ENCODE peak calls at places on chromosomes 6 and 20, in five cellular contexts. P is ovary, S is stomach, M is fibroblast of lung, Y is mammary epithelial cell. H is an unnamed sample.

GRCh38 chr20:53447271-53447670 is 146.4 kb downstream of the ZNF217 start:
- DNase-seq in P (no peak), S (no peak), M (no peak), Y (no peak), H (no peak)

GRCh38 chr6:49151957-49152356 is 311.1 kb downstream of the MMUT start:
- DNase-seq in P (no peak), S (no peak), M (no peak), Y (no peak), H (no peak)

GRCh38 chr20:20369353-20370086 is 1.6 kb downstream of the INSM1 start:
- DNase-seq in P (no peak), S (peak; percentile 34), M (no peak), Y (peak; percentile 61), H (peak; percentile 55)

GRCh38 chr6:110063864-110064263 is 85.8 kb downstream of the GPR6 start:
- DNase-seq in P (no peak), S (no peak), M (no peak), Y (no peak), H (no peak)

GRCh38 chr20:62627901-62628612 is 14.2 kb upstream of the SLCO4A1 start:
- DNase-seq in P (no peak), S (no peak), M (peak; percentile 59), Y (no peak), H (peak; percentile 39)

GRCh38 chr20:17674722-17675518 is 7.1 kb downstream of the RRBP1 start:
- DNase-seq in P (no peak), S (no peak), M (no peak), Y (no peak), H (no peak)

GRCh38 chr6:136184738-136185137 is 65.4 kb downstream of the MTFR2 start:
- DNase-seq in P (no peak), S (no peak), M (no peak), Y (no peak), H (no peak)

GRCh38 chr6:88725111-88725711 is 238.2 kb downstream of the RNGTT start:
- DNase-seq in P (no peak), S (no peak), M (peak; percentile 90), Y (no peak), H (no peak)

GRCh38 chr6:157521665-157522335 is 140.8 kb downstream of the ZDHHC14 start:
- DNase-seq in P (no peak), S (no peak), M (no peak), Y (no peak), H (no peak)

GRCh38 chr6:16236009-16236501 is 2.3 kb upstream of the GMPR start:
- DNase-seq in P (no peak), S (peak; percentile 40), M (no peak), Y (no peak), H (no peak)
- H3K4me3 ChIP-seq in P (peak overlapping the region; percentile 9), S (peak overlapping the region; percentile 14), M (peak overlapping the region; percentile 34), Y (no peak overlapping the region), H (no peak overlapping the region)

GRCh38 chr6:28353356-28353755 is 3.6 kb downstream of the ZKSCAN3 start:
- DNase-seq in P (no peak), S (no peak), M (no peak), Y (no peak), H (no peak)

GRCh38 chr6:28349892-28350737 is at the start of gene ZKSCAN3:
- DNase-seq in P (peak; percentile 69), S (peak; percentile 86), M (peak; percentile 82), Y (peak; percentile 76), H (peak; percentile 86)

GRCh38 chr6:28351087-28351486 is 1.3 kb downstream of the ZKSCAN3 start:
- DNase-seq in P (no peak), S (peak; percentile 45), M (no peak), Y (no peak), H (no peak)

GRCh38 chr6:28349344-28349891 is 329 bp upstream of the ZKSCAN3 start:
- DNase-seq in P (no peak), S (no peak), M (no peak), Y (no peak), H (no peak)

GRCh38 chr6:28351493-28351925 is 1.8 kb downstream of the ZKSCAN3 start:
- DNase-seq in P (no peak), S (no peak), M (no peak), Y (no peak), H (no peak)
- H3K4me3 ChIP-seq in P (no peak overlapping the region), S (peak overlapping the region; percentile 92), M (peak overlapping the region; percentile 87), Y (no peak overlapping the region), H (peak overlapping the region; percentile 64)

GRCh38 chr6:7974932-7975763 is 64.6 kb upstream of the TXNDC5 start:
- DNase-seq in P (peak; percentile 92), S (peak; percentile 73), M (peak; percentile 99), Y (peak; percentile 75), H (peak; percentile 73)
- H3K4me3 ChIP-seq in P (no peak overlapping the region), S (peak overlapping the region; percentile 10), M (peak overlapping the region; percentile 29), Y (no peak overlapping the region), H (no peak overlapping the region)

DNA sequence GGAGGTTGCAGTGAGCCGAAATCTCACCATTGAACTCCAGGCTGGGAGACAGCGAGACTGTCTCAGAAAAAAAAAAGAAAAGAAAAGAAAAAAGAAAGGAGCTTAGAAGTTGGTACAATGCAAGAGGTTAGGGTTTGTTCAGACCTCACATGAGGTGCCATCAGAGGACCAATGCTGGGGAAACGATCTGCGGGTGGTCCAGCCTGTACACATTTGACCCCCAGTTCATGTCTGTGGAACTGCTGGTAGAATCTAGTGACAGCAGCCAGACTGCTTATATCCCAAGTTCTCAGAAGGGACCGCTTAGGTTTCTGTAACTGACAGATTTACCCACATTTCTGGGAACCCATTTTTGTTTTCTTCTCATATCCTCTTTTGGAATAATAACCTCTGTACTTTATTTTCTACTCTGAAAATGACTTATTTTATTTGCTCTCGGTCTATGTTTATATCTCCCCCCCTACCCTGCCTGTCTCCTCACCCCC is 4.7 kb downstream of the PPP1R18 start:
- DNase-seq in P (no peak), S (no peak), M (no peak), Y (no peak), H (no peak)
- H3K4me3 ChIP-seq in P (peak overlapping the region; percentile 54), S (peak overlapping the region; percentile 85), M (peak overlapping the region; percentile 95), Y (peak overlapping the region; percentile 88), H (no peak overlapping the region)

H was measured in epithelial cell of esophagus.